ENCODE peak calls at places on chromosomes 2 and 18, in five cellular contexts. T is NCI-H1092 treated with DMSO at 0.1 percent for 48 hours, Y is AG20443, X is neuronal stem cell, H is RWPE1. A is an unnamed sample.

GRCh38 chr2:68766378-68766845 is 31.8 kb downstream of the ARHGAP25 start:
- DNase-seq in T (no peak), Y (no peak), X (no peak), H (no peak), A (no peak)

GRCh38 chr2:95333056-95333455 is 35.9 kb downstream of the KCNIP3 start:
- DNase-seq in T (no peak), Y (no peak), X (no peak), H (no peak), A (no peak)

GRCh38 chr2:232511336-232511863 is 8.8 kb upstream of the PRSS56 start:
- DNase-seq in T (no peak), Y (no peak), X (no peak), H (no peak), A (no peak)

GRCh38 chr18:79334496-79335233 is 61.1 kb upstream of the NFATC1 start:
- DNase-seq in T (no peak), Y (no peak), X (no peak), H (no peak), A (no peak)

GRCh38 chr2:68811364-68811763 is 59.8 kb downstream of the BMP10 start:
- DNase-seq in T (no peak), Y (peak), X (no peak), H (no peak), A (no peak)

GRCh38 chr2:157470321-157470720 is 26.4 kb upstream of the CYTIP start:
- DNase-seq in T (no peak), Y (no peak), X (no peak), H (no peak), A (no peak)

GRCh38 chr2:84878896-84879594 is 1.8 kb downstream of the TRABD2A start:
- DNase-seq in T (no peak), Y (no peak), X (no peak), H (no peak), A (no peak)

GRCh38 chr2:102788880-102789250 is 27.0 kb downstream of the TMEM182 start:
- DNase-seq in T (no peak), Y (no peak), X (no peak), H (no peak), A (peak)

GRCh38 chr2:240557808-240558207 is at the start of gene ANKMY1:
- DNase-seq in T (no peak), Y (peak), X (peak), H (peak), A (no peak)

GRCh38 chr2:17416891-17417391 is 101.3 kb downstream of the RAD51AP2 start:
- DNase-seq in T (no peak), Y (no peak), X (no peak), H (peak), A (no peak)

GRCh38 chr2:207163053-207163814 is 2.5 kb downstream of the KLF7 start:
- DNase-seq in T (no peak), Y (peak), X (no peak), H (peak), A (peak)

GRCh38 chr2:13009027-13009426 is 292.3 kb downstream of the TRIB2 start:
- DNase-seq in T (no peak), Y (peak), X (no peak), H (peak), A (no peak)

GRCh38 chr18:76903386-76903785 is 81.0 kb downstream of the ZNF236 start:
- DNase-seq in T (no peak), Y (peak), X (no peak), H (no peak), A (no peak)

GRCh38 chr18:76252880-76253279 is 242.2 kb downstream of the ZNF516 start:
- DNase-seq in T (peak), Y (no peak), X (no peak), H (no peak), A (no peak)

GRCh38 chr2:20451346-20451745 is 4.5 kb downstream of the RHOB start:
- DNase-seq in T (no peak), Y (no peak), X (no peak), H (no peak), A (no peak)

GRCh38 chr18:21074336-21075323 is 37.0 kb downstream of the ROCK1 start:
- DNase-seq in T (no peak), Y (no peak), X (no peak), H (peak), A (no peak)

GRCh38 chr18:35278085-35278484 is 11.9 kb downstream of the ZSCAN30 start:
- DNase-seq in T (no peak), Y (no peak), X (no peak), H (no peak), A (no peak)

GRCh38 chr2:235314371-235314915 is 179.4 kb upstream of the AGAP1 start:
- DNase-seq in T (peak), Y (no peak), X (no peak), H (no peak), A (peak)

GRCh38 chr2:40957508-40957907 is 505.6 kb upstream of the SLC8A1 start:
- DNase-seq in T (no peak), Y (no peak), X (no peak), H (no peak), A (no peak)

GRCh38 chr2:191316246-191316645 is 71.0 kb downstream of the MYO1B start:
- DNase-seq in T (no peak), Y (no peak), X (no peak), H (no peak), A (no peak)

GRCh38 chr2:33318456-33318855 is 158.0 kb upstream of the RASGRP3 start:
- DNase-seq in T (no peak), Y (no peak), X (no peak), H (no peak), A (no peak)

GRCh38 chr2:144990661-144991060 is 470.7 kb upstream of the ZEB2 start:
- DNase-seq in T (no peak), Y (no peak), X (peak), H (no peak), A (no peak)

GRCh38 chr2:204333861-204334260 is 211.4 kb upstream of the PARD3B start:
- DNase-seq in T (no peak), Y (no peak), X (no peak), H (no peak), A (no peak)

GRCh38 chr2:33278245-33278943 is 198.1 kb upstream of the RASGRP3 start:
- DNase-seq in T (no peak), Y (no peak), X (no peak), H (no peak), A (no peak)

GRCh38 chr2:71601136-71602114 is 148.1 kb downstream of the DYSF start:
- DNase-seq in T (no peak), Y (no peak), X (no peak), H (no peak), A (no peak)

GRCh38 chr18:58819051-58819450 is 45.6 kb upstream of the ZNF532 start:
- DNase-seq in T (no peak), Y (no peak), X (no peak), H (no peak), A (no peak)

GRCh38 chr2:211867845-211868361 is 670.7 kb downstream of the ERBB4 start:
- DNase-seq in T (no peak), Y (no peak), X (no peak), H (peak), A (no peak)

GRCh38 chr2:206614825-206615224 is 27.5 kb upstream of the FAM237A start:
- DNase-seq in T (no peak), Y (peak), X (no peak), H (peak), A (no peak)

GRCh38 chr2:128466377-128467175 is 147.9 kb upstream of the HS6ST1 start:
- DNase-seq in T (no peak), Y (no peak), X (no peak), H (no peak), A (no peak)

GRCh38 chr2:223093436-223093839 is 41.4 kb downstream of the KCNE4 start:
- DNase-seq in T (peak), Y (peak), X (no peak), H (no peak), A (peak)

GRCh38 chr2:46381871-46382270 is 84.7 kb downstream of the EPAS1 start:
- DNase-seq in T (no peak), Y (no peak), X (no peak), H (no peak), A (no peak)

A was measured in NCI-H1694.